ENCODE peak calls at places on chromosomes 12 and 14, in five cellular contexts. One of them, this sample, is unnamed.

GRCh38 chr12:38850463-38850862 is 54.9 kb downstream of the CPNE8 start:
- DNase-seq in mesothelial cell of epicardium: no peak
- DNase-seq in iris pigment epithelial cell: peak
- DNase-seq in T-helper 17 cell: no peak
- DNase-seq in non-pigmented ciliary epithelial cell: no peak
- DNase-seq in this sample: no peak

GRCh38 chr14:103923863-103924262 is 4.4 kb upstream of the TDRD9 start:
- DNase-seq in mesothelial cell of epicardium: no peak
- DNase-seq in iris pigment epithelial cell: no peak
- DNase-seq in T-helper 17 cell: no peak
- DNase-seq in non-pigmented ciliary epithelial cell: no peak
- DNase-seq in this sample: no peak

GRCh38 chr14:92339426-92339825 is 16.5 kb downstream of the SLC24A4 start:
- DNase-seq in mesothelial cell of epicardium: no peak
- DNase-seq in iris pigment epithelial cell: no peak
- DNase-seq in T-helper 17 cell: no peak
- DNase-seq in non-pigmented ciliary epithelial cell: no peak
- DNase-seq in this sample: no peak

GRCh38 chr12:51160814-51161459 is 12.0 kb downstream of the TFCP2 start:
- DNase-seq in mesothelial cell of epicardium: no peak
- DNase-seq in iris pigment epithelial cell: no peak
- DNase-seq in T-helper 17 cell: no peak
- DNase-seq in non-pigmented ciliary epithelial cell: no peak
- DNase-seq in this sample: no peak

GRCh38 chr12:71865166-71865713 is 25.7 kb downstream of the TBC1D15 start:
- DNase-seq in mesothelial cell of epicardium: no peak
- DNase-seq in iris pigment epithelial cell: peak
- DNase-seq in T-helper 17 cell: no peak
- DNase-seq in non-pigmented ciliary epithelial cell: peak
- DNase-seq in this sample: no peak

GRCh38 chr12:131044136-131044535 is 90.4 kb downstream of the ADGRD1 start:
- DNase-seq in mesothelial cell of epicardium: no peak
- DNase-seq in iris pigment epithelial cell: no peak
- DNase-seq in T-helper 17 cell: no peak
- DNase-seq in non-pigmented ciliary epithelial cell: no peak
- DNase-seq in this sample: no peak

GRCh38 chr12:27588786-27589185 is 64.8 kb downstream of the PPFIBP1 start:
- DNase-seq in mesothelial cell of epicardium: no peak
- DNase-seq in iris pigment epithelial cell: no peak
- DNase-seq in T-helper 17 cell: no peak
- DNase-seq in non-pigmented ciliary epithelial cell: no peak
- DNase-seq in this sample: no peak

GRCh38 chr14:22606380-22606779 is 8.3 kb downstream of the ABHD4 start:
- DNase-seq in mesothelial cell of epicardium: no peak
- DNase-seq in iris pigment epithelial cell: no peak
- DNase-seq in T-helper 17 cell: no peak
- DNase-seq in non-pigmented ciliary epithelial cell: no peak
- DNase-seq in this sample: no peak

GRCh38 chr14:37583358-37584210 is 11.5 kb downstream of the FOXA1 start:
- DNase-seq in mesothelial cell of epicardium: peak
- DNase-seq in iris pigment epithelial cell: no peak
- DNase-seq in T-helper 17 cell: no peak
- DNase-seq in non-pigmented ciliary epithelial cell: no peak
- DNase-seq in this sample: no peak